ENCODE peak calls at places on chromosomes 13 and 19, in five cellular contexts. M, T, Z, A and S are unnamed samples.

GRCh38 chr13:101845501-101846012 is 393.1 kb downstream of the ITGBL1 start:
- DNase-seq in A (no peak), T (no peak), Z (no peak), M (no peak), S (no peak)

GRCh38 chr13:40563350-40564125 is 102.9 kb downstream of the FOXO1 start:
- DNase-seq in M (no peak), Z (no peak), T (no peak), A (peak; percentile 35), S (no peak)

GRCh38 chr13:92761710-92762109 is 464.9 kb upstream of the GPC6 start:
- DNase-seq in M (no peak), Z (no peak), T (no peak), A (no peak), S (no peak)

GRCh38 chr19:1861599-1862031 is 1.8 kb downstream of the KLF16 start:
- DNase-seq in M (no peak), T (no peak), A (no peak), Z (peak; percentile 71), S (no peak)

GRCh38 chr13:79231887-79232286 is 174.2 kb downstream of the RBM26 start:
- DNase-seq in A (no peak), T (no peak), Z (no peak), M (no peak), S (no peak)

GRCh38 chr19:14116918-14117578 is 514 bp downstream of the PRKACA start:
- DNase-seq in Z (peak; percentile 30), M (peak; percentile 65), A (no peak), T (no peak), S (peak; percentile 28)

GRCh38 chr19:46900341-46900740 is 39.5 kb downstream of the ARHGAP35 start:
- DNase-seq in Z (no peak), M (no peak), T (no peak), A (no peak), S (no peak)

GRCh38 chr19:5452594-5453565 is 2.3 kb upstream of the ZNRF4 start:
- DNase-seq in Z (peak; percentile 41), T (no peak), A (no peak), M (no peak), S (no peak)

GRCh38 chr13:100344544-100344943 is 244.0 kb downstream of the GGACT start:
- DNase-seq in A (no peak), T (no peak), Z (no peak), M (no peak), S (no peak)

GRCh38 chr19:741506-742131 is 9.3 kb upstream of the MISP start:
- DNase-seq in T (no peak), Z (no peak), M (no peak), A (peak; percentile 33), S (no peak)

GRCh38 chr13:100464006-100464405 is 124.6 kb downstream of the GGACT start:
- DNase-seq in A (no peak), Z (no peak), M (no peak), T (no peak), S (no peak)

GRCh38 chr19:45253396-45254027 is 2.4 kb downstream of the MARK4 start:
- DNase-seq in T (no peak), M (no peak), Z (peak; percentile 63), A (no peak), S (no peak)

GRCh38 chr13:108176685-108177274 is 38.6 kb downstream of the LIG4 start:
- DNase-seq in Z (peak; percentile 51), T (no peak), A (peak; percentile 42), M (peak; percentile 65), S (peak; percentile 3)

GRCh38 chr13:111281751-111282311 is 38.6 kb upstream of the TEX29 start:
- DNase-seq in M (no peak), A (no peak), T (peak; percentile 71), Z (peak; percentile 63), S (no peak)

GRCh38 chr19:13441810-13442512 is 64.3 kb downstream of the CACNA1A start:
- DNase-seq in T (no peak), M (peak; percentile 63), Z (peak; percentile 60), A (peak; percentile 90), S (no peak)

GRCh38 chr19:41083516-41083915 is 4.7 kb upstream of the CYP2A13 start:
- DNase-seq in A (no peak), M (no peak), T (no peak), Z (no peak), S (no peak)

GRCh38 chr13:79943633-79944032 is 397.3 kb downstream of the SPRY2 start:
- DNase-seq in T (no peak), M (no peak), A (no peak), Z (no peak), S (no peak)

GRCh38 chr13:71610876-71611275 is 256.1 kb downstream of the DACH1 start:
- DNase-seq in Z (no peak), M (no peak), T (no peak), A (no peak), S (no peak)

GRCh38 chr19:28324275-28325060 is 888.5 kb downstream of the UQCRFS1 start:
- DNase-seq in Z (no peak), T (no peak), A (peak; percentile 22), M (no peak), S (no peak)

GRCh38 chr13:113819341-113819730 is 44.5 kb downstream of the GAS6 start:
- DNase-seq in A (no peak), Z (no peak), T (no peak), M (no peak), S (no peak)

GRCh38 chr13:113819731-113820715 is 43.9 kb downstream of the GAS6 start:
- DNase-seq in M (no peak), A (no peak), T (no peak), Z (peak; percentile 75), S (no peak)

GRCh38 chr13:113821847-113822246 is 42.0 kb downstream of the GAS6 start:
- DNase-seq in Z (no peak), A (no peak), T (no peak), M (no peak), S (no peak)

GRCh38 chr13:113822266-113822665 is 41.6 kb downstream of the GAS6 start:
- DNase-seq in M (no peak), A (no peak), Z (no peak), T (no peak), S (no peak)

DNA sequence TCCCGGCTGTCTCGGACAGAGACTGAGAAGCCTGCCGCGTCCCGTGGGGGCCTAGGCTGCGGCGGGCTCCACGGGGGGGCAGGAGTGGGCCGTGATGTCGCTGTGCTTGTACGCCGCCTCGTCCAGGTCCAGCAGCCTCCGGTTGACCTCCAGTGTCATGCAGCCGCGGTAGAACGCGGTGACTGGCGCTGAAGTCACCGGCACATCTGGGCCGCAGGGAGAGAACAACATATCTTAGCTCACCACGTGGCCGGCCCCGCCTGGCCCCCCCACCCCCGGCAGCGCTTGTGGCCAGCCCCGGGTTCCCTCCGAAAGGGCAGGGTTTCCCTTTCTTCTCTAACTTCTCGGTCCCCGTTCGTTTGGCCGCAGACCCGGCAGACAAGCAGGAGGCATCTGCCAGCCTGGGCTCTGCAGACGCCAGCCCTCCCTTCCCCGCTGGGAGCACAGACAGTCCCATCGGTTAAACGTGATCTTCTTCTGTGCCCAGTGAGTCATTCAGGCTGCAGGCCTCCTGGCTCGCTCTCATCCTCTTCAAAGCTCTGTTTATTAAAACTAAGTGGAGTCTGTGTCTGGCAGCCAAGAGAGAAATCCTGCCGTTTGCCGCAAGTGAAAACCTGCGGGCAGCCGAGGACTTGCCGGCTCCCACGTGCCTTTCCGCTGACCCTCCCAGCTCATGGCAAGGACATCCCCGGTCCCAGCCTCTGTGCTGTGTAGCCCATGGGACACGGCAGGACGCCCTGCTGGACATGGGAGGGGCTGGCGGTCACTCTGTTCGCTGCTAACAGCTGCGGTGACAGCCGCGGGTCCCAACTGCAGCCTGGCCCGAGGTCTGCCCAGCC is 42.8 kb downstream of the GAS6 start:
- DNase-seq in Z (peak; percentile 99), T (peak; percentile 87), M (no peak), A (no peak), S (peak; percentile 82)
- H3K27ac ChIP-seq in Z (peak overlapping the region; percentile 93), T (peak overlapping the region; percentile 72), M (no peak overlapping the region), A (no peak overlapping the region), S (peak overlapping the region; percentile 75)

GRCh38 chr13:99310382-99311031 is 3.3 kb upstream of the GPR183 start:
- DNase-seq in M (no peak), A (no peak), Z (peak; percentile 89), T (no peak), S (no peak)
- H3K27ac ChIP-seq in M (no peak overlapping the region), A (no peak overlapping the region), Z (peak overlapping the region; percentile 94), T (peak overlapping the region; percentile 25), S (no peak overlapping the region)

DNA sequence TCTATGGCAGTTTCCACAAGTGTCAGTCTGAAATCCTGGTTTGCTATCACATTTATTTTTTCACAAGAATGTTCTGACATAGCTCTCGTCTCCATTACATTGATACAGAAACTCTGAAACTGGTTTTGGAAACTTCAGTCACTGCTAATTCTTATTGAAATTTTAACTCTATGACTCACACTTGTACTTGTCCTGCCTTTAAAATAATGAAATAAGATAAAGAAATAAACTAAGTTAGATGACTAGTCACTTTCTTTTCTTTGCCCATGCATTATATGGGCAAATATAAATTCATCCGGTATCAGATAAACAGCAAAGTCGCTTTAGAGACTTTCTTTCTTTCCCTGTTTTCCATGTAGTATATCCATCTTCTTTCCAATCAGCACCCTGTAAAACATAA is 257.5 kb downstream of the PCDH9 start:
- DNase-seq in Z (no peak), A (no peak), T (no peak), M (no peak), S (no peak)
- H3K27ac ChIP-seq in Z (no peak overlapping the region), A (no peak overlapping the region), T (no peak overlapping the region), M (no peak overlapping the region), S (no peak overlapping the region)

DNA sequence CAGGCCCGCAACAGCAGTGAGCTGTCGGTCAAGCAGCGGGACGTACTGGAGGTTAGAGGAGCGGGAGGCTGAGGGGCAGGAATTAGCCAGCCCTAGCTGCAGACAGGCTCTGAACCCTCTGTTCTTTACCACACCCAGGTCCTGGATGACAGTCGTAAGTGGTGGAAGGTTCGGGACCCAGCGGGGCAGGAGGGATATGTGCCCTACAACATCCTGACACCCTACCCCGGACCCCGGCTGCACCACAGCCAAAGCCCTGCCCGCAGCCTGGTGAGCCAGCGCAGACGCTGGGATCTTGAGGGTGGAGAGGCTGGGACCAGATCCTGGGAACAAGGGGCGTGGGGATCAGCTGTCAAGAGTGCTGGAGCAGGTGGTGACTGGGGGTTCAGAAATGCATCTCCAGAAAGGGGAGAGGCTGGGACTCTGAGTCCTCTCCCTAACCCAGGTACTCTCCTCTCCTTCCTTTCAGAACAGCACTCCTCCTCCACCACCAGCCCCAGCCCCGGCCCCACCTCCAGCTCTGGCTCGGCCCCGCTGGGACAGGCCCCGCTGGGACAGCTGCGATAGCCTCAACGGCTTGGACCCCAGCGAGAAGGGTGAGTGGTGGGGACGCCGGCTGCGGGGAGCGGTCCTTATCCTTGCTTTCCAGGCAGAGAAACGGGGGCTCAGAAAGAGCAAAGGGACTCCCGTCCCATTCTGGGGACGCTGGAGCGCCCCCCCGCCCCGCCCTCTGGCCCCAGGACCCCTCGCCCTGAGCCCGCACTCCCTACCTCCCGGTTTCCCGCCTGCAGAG is 10.4 kb downstream of the EPS8L1 start:
- DNase-seq in Z (peak; percentile 10), A (no peak), T (no peak), M (no peak), S (no peak)
- H3K27ac ChIP-seq in Z (no peak overlapping the region), A (no peak overlapping the region), T (no peak overlapping the region), M (no peak overlapping the region), S (no peak overlapping the region)

GRCh38 chr13:104310861-104311260 is 1244.6 kb upstream of the SLC10A2 start:
- DNase-seq in Z (no peak), M (no peak), A (no peak), T (no peak), S (no peak)
- H3K27ac ChIP-seq in Z (no peak overlapping the region), M (no peak overlapping the region), A (no peak overlapping the region), T (no peak overlapping the region), S (no peak overlapping the region)

DNA sequence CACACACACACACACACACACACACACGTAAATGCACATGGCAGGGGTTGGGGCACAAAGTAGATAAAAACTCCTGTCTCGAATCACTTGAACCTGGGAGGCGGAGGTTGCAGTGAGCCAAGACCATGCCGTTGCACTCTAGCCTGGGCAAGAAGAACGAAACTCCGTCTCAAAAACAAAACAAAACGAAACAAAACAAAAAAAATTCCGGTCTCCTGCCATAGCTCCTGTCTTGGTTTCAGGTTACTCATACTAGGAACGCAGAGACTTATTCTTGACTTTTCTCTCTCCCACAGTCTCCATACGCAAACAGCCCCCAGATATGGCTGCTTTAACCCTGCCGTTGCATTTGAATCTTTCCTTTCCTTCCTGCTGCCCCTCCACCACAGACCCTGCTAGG is 148.9 kb downstream of the SHISA2 start:
- DNase-seq in Z (no peak), A (no peak), M (no peak), T (no peak), S (no peak)
- H3K27ac ChIP-seq in Z (no peak overlapping the region), A (no peak overlapping the region), M (no peak overlapping the region), T (no peak overlapping the region), S (no peak overlapping the region)